ENCODE peak calls at places on chromosomes 6 and 20, in five cellular contexts. One of them, this sample, is unnamed.

GRCh38 chr6:168054663-168055560 is 24.1 kb downstream of the FRMD1 start:
- DNase-seq in WTC11: no peak
- DNase-seq in BJ: no peak
- DNase-seq in ecto neural progenitor cell: no peak
- DNase-seq in astrocyte of the spinal cord: no peak
- DNase-seq in this sample: no peak

GRCh38 chr6:130537447-130537846 is 171.6 kb downstream of the TMEM200A start:
- DNase-seq in WTC11: no peak
- DNase-seq in BJ: no peak
- DNase-seq in ecto neural progenitor cell: no peak
- DNase-seq in astrocyte of the spinal cord: no peak
- DNase-seq in this sample: no peak

GRCh38 chr6:12751694-12752304 is 35.2 kb downstream of the PHACTR1 start:
- DNase-seq in WTC11: peak; percentile 86
- DNase-seq in BJ: no peak
- DNase-seq in ecto neural progenitor cell: peak; percentile 78
- DNase-seq in astrocyte of the spinal cord: peak; percentile 56
- DNase-seq in this sample: peak; percentile 82

GRCh38 chr20:61482425-61482887 is 230.4 kb downstream of the CDH4 start:
- DNase-seq in WTC11: no peak
- DNase-seq in BJ: no peak
- DNase-seq in ecto neural progenitor cell: no peak
- DNase-seq in astrocyte of the spinal cord: no peak
- DNase-seq in this sample: no peak

GRCh38 chr6:46927066-46927465 is 5.3 kb upstream of the ADGRF5 start:
- DNase-seq in WTC11: no peak
- DNase-seq in BJ: no peak
- DNase-seq in ecto neural progenitor cell: no peak
- DNase-seq in astrocyte of the spinal cord: no peak
- DNase-seq in this sample: no peak

GRCh38 chr6:109187399-109188114 is 92.2 kb downstream of the CEP57L1 start:
- DNase-seq in WTC11: peak; percentile 70
- DNase-seq in BJ: no peak
- DNase-seq in ecto neural progenitor cell: no peak
- DNase-seq in astrocyte of the spinal cord: peak; percentile 42
- DNase-seq in this sample: peak; percentile 53

GRCh38 chr6:113855500-113856010 is 1.6 kb upstream of the MARCKS start:
- DNase-seq in WTC11: peak; percentile 26
- DNase-seq in BJ: no peak
- DNase-seq in ecto neural progenitor cell: peak; percentile 75
- DNase-seq in astrocyte of the spinal cord: peak; percentile 67
- DNase-seq in this sample: peak; percentile 39

GRCh38 chr20:53642196-53643030 is 48.8 kb upstream of the ZNF217 start:
- DNase-seq in WTC11: no peak
- DNase-seq in BJ: peak; percentile 52
- DNase-seq in ecto neural progenitor cell: no peak
- DNase-seq in astrocyte of the spinal cord: peak; percentile 76
- DNase-seq in this sample: peak; percentile 26

GRCh38 chr6:9745966-9746365 is 668.9 kb downstream of the TFAP2A start:
- DNase-seq in WTC11: no peak
- DNase-seq in BJ: no peak
- DNase-seq in ecto neural progenitor cell: no peak
- DNase-seq in astrocyte of the spinal cord: no peak
- DNase-seq in this sample: no peak

GRCh38 chr6:12293931-12294800 is 4.0 kb downstream of the EDN1 start:
- DNase-seq in WTC11: no peak
- DNase-seq in BJ: no peak
- DNase-seq in ecto neural progenitor cell: no peak
- DNase-seq in astrocyte of the spinal cord: no peak
- DNase-seq in this sample: no peak

GRCh38 chr6:90079555-90080490 is 185.6 kb downstream of the GJA10 start:
- DNase-seq in WTC11: no peak
- DNase-seq in BJ: no peak
- DNase-seq in ecto neural progenitor cell: no peak
- DNase-seq in astrocyte of the spinal cord: no peak
- DNase-seq in this sample: no peak

GRCh38 chr20:25320035-25320800 is 70.4 kb downstream of the ABHD12 start:
- DNase-seq in WTC11: peak; percentile 3
- DNase-seq in BJ: no peak
- DNase-seq in ecto neural progenitor cell: no peak
- DNase-seq in astrocyte of the spinal cord: no peak
- DNase-seq in this sample: no peak

GRCh38 chr20:59774204-59774641 is 159.2 kb downstream of the SYCP2 start:
- DNase-seq in WTC11: no peak
- DNase-seq in BJ: no peak
- DNase-seq in ecto neural progenitor cell: peak; percentile 24
- DNase-seq in astrocyte of the spinal cord: no peak
- DNase-seq in this sample: no peak